ENCODE peak calls at places on chromosomes 6 and 20, in four cellular contexts. A is neural progenitor cell, B is IMR-90, Y is GM23338. M is an unnamed sample.

GRCh38 chr6:30075094-30075986 is at the start of gene RNF39:
- DNase-seq in A (peak), B (no peak), Y (peak), M (no peak)

GRCh38 chr20:57662028-57662312 is 41.7 kb upstream of the ZBP1 start:
- DNase-seq in A (no peak), B (no peak), Y (no peak), M (no peak)

GRCh38 chr6:25706314-25707014 is 48.1 kb upstream of the SLC17A4 start:
- DNase-seq in A (no peak), B (no peak), Y (no peak), M (no peak)

GRCh38 chr6:13769655-13770053 is 44.7 kb downstream of the MCUR1 start:
- DNase-seq in A (no peak), B (no peak), Y (peak), M (no peak)

GRCh38 chr20:370977-371754 is 9.4 kb upstream of the TRIB3 start:
- DNase-seq in A (no peak), B (no peak), Y (no peak), M (no peak)

GRCh38 chr6:22884441-22884840 is 315.1 kb downstream of the HDGFL1 start:
- DNase-seq in A (no peak), B (no peak), Y (no peak), M (no peak)

GRCh38 chr6:107763959-107764358 is 60.2 kb downstream of the SCML4 start:
- DNase-seq in A (no peak), B (peak), Y (no peak), M (no peak)

GRCh38 chr6:36914227-36914794 is 28.6 kb downstream of the C6orf89 start:
- DNase-seq in A (peak), B (peak), Y (peak), M (peak)

GRCh38 chr6:156057869-156058268 is 602.2 kb upstream of the NOX3 start:
- DNase-seq in A (no peak), B (no peak), Y (no peak), M (no peak)

GRCh38 chr6:6737666-6738065 is 149.1 kb downstream of the LY86 start:
- DNase-seq in A (no peak), B (no peak), Y (no peak), M (no peak)
- H3K4me3 ChIP-seq in A (no peak), B (no peak), Y (no peak), M (no peak)

DNA sequence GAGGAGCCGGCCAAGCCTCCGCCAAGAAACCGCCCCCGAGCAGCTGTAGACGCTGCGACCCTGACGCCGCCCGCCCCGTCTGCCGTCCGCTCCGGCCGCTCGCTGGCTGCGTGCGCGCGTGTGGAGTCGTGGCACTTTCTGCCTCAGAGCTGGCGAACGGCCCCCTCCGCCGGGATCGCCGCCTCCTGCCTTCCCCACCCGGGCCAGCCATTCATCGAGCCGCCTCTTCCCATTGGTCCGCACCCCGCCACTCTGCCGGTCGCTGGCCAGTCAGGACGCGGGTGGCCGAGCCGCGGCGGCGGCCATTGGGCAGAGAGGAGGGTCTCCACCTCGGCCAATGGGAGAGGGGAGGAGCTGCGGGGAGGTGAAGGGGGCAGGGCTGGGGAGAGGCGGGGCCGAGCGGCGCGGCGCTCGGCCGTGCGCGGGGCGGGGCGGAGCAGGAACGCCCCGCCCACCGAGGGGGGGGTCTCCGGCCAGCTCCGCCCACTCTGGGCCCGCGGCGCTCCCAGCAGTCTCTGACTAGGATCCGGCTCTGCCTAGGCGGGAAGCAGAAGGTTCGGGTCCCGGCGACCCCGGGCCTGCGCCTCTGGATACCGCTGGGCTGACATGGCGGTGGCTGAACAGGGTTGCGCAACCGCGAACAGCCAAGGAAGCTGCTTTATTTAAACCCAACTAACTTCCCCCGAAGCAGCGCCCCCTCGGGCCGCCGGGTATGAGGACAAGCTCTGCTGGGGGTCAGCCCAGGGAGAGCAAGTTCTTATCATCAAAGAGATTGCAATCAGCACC is at the start of gene RRBP1:
- DNase-seq in A (peak), B (peak), Y (peak), M (peak)
- H2AFZ ChIP-seq in A (peak), B (peak), Y (peak), M (peak)

GRCh38 chr6:119346914-119347313 is 2.6 kb downstream of the MAN1A1 start:
- DNase-seq in A (no peak), B (no peak), Y (no peak), M (no peak)
- H3K4me3 ChIP-seq in A (no peak), B (peak), Y (peak), M (peak)

GRCh38 chr20:59221881-59222238 is 58.2 kb downstream of the ZNF831 start:
- DNase-seq in A (no peak), B (no peak), Y (no peak), M (no peak)

GRCh38 chr20:59222982-59223610 is 59.5 kb downstream of the ZNF831 start:
- DNase-seq in A (peak), B (no peak), Y (peak), M (no peak)

GRCh38 chr20:59220161-59220560 is 56.5 kb downstream of the ZNF831 start:
- DNase-seq in A (no peak), B (no peak), Y (no peak), M (no peak)

GRCh38 chr20:59222239-59222981 is 58.8 kb downstream of the ZNF831 start:
- DNase-seq in A (peak), B (peak), Y (peak), M (peak)

GRCh38 chr20:59221049-59221748 is 57.6 kb downstream of the ZNF831 start:
- DNase-seq in A (no peak), B (no peak), Y (peak), M (no peak)
- H2AFZ ChIP-seq in A (no peak), B (peak), Y (peak), M (no peak)

DNA sequence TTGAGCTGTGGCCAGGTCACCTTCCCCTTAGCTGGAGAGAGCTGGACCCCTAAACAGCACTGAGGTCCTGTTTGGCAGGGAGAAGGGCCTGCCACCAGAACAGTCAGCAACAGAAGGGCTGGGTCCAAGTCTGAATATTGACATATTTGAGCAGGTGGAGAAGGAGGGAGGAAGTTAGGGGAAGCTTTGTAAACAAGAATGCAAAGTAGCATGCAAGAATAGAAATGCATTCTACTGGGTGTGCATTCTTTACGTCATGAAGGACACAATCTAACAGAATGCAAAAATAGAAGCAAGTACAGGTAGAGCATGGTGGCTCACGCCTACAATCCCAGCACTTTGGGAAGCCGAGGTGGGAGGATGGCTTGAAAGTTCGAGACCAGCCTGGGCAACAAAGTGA is 100.5 kb downstream of the QRSL1 start:
- DNase-seq in A (no peak), B (no peak), Y (no peak), M (no peak)
- H3K4me3 ChIP-seq in A (no peak), B (no peak), Y (no peak), M (no peak)

M was measured in PC-9.